ENCODE peak calls at places on chromosomes 4 and X, in four cellular contexts. V is endodermal cell, B is stomach, Z is Karpas-422. L is an unnamed sample. For H3K4me1, the result is how much of the 10 kb centered on the place peaks cover.

GRCh38 chrX:150693782-150694574 is 782 bp downstream of the MTMR1 start:
- DNase-seq in V (peak), B (peak), Z (peak), L (peak)

GRCh38 chr4:102438396-102438795 is 62.8 kb upstream of the NFKB1 start:
- DNase-seq in V (no peak), B (no peak), Z (no peak), L (no peak)

GRCh38 chr4:113700602-113701150 is 60.9 kb downstream of the CAMK2D start:
- DNase-seq in V (no peak), B (no peak), Z (no peak), L (no peak)

GRCh38 chr4:113423631-113424030 is 337.9 kb downstream of the CAMK2D start:
- DNase-seq in V (no peak), B (no peak), Z (peak), L (no peak)

GRCh38 chrX:19457662-19458061 is 57.6 kb downstream of the MAP3K15 start:
- DNase-seq in V (no peak), B (no peak), Z (no peak), L (no peak)

GRCh38 chrX:16708016-16708415 is 4.5 kb downstream of the CTPS2 start:
- DNase-seq in V (no peak), B (no peak), Z (no peak), L (no peak)

GRCh38 chr4:94897023-94897422 is 139.3 kb downstream of the BMPR1B start:
- DNase-seq in V (peak), B (no peak), Z (no peak), L (no peak)

GRCh38 chrX:3697220-3697684 is 16.2 kb downstream of the PRKX start:
- DNase-seq in V (no peak), B (no peak), Z (no peak), L (no peak)

GRCh38 chr4:3202836-3203820 is 45.8 kb upstream of the MSANTD1 start:
- DNase-seq in V (peak), B (no peak), Z (no peak), L (no peak)

GRCh38 chr4:48409203-48409602 is 67.9 kb downstream of the SLAIN2 start:
- DNase-seq in V (no peak), B (no peak), Z (no peak), L (no peak)

GRCh38 chr4:69714086-69714485 is 46.3 kb downstream of the SULT1B1 start:
- DNase-seq in V (no peak), B (no peak), Z (no peak), L (no peak)

GRCh38 chrX:65516756-65517155 is 17.8 kb downstream of the LAS1L start:
- DNase-seq in V (no peak), B (no peak), Z (no peak), L (no peak)

GRCh38 chr4:15961778-15962510 is 1.0 kb downstream of the FGFBP2 start:
- DNase-seq in V (no peak), B (no peak), Z (no peak), L (no peak)

GRCh38 chrX:45070116-45071007 is 130.3 kb downstream of the DIPK2B start:
- DNase-seq in V (no peak), B (no peak), Z (peak), L (no peak)

GRCh38 chr4:144582105-144582850 is 63.7 kb upstream of the HHIP start:
- DNase-seq in V (no peak), B (no peak), Z (no peak), L (no peak)

GRCh38 chr4:71074452-71075299 is 81.2 kb downstream of the DCK start:
- DNase-seq in V (no peak), B (peak), Z (no peak), L (no peak)

GRCh38 chrX:39577976-39578962 is 519.5 kb downstream of the BCOR start:
- DNase-seq in V (no peak), B (peak), Z (peak), L (no peak)

GRCh38 chrX:40688976-40689375 is 41.6 kb upstream of the CXorf38 start:
- DNase-seq in V (no peak), B (no peak), Z (no peak), L (no peak)
- H3K4me1 ChIP-seq in V (under half), B (under half), Z (under half), L (under half)

DNA sequence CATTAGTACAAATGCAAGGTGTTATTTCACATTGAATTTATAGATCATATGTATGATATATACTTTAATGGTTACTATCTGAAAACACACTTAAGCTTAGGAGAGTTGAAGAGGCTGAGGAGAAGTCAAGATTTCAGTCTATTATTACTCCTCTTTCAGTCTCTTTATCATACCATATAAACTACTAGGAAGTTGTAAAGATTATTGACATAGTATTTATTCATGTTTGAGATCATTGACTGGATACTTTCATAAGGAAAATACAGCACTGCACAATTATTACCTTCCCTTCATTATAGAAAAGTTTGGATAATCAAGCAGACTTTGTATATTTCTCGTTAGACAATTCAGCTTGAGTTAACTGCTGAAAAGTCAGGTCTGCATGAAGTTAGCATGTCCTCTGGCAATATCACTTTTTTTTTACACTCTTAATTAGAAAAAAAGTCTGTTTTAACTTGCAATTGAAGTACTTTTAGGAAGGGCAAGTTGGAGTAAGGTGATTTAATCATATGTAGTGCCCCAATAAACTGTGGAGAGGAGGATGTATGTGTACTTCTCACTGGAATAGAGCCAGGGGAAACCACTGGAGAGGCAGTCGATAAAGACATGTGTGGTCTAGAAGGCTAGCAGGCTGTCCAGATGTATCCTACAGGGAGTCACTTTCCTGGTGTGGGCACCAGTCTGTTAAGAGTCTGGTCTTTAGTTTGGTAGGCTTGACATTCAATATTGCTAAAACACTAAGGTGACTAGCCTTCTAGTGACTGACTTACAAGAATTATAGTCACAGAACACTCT is 9.8 kb upstream of the SGMS2 start:
- DNase-seq in V (no peak), B (no peak), Z (no peak), L (no peak)
- H3K4me1 ChIP-seq in V (under half), B (under half), Z (under half), L (under half)

GRCh38 chr4:138592801-138593200 is 350.7 kb upstream of the SLC7A11 start:
- DNase-seq in V (no peak), B (no peak), Z (no peak), L (no peak)

GRCh38 chr4:138599965-138600364 is 357.8 kb upstream of the SLC7A11 start:
- DNase-seq in V (no peak), B (no peak), Z (no peak), L (no peak)

GRCh38 chr4:138595731-138596465 is 353.7 kb upstream of the SLC7A11 start:
- DNase-seq in V (no peak), B (no peak), Z (peak), L (no peak)

GRCh38 chr4:138595171-138595570 is 353.0 kb upstream of the SLC7A11 start:
- DNase-seq in V (no peak), B (no peak), Z (peak), L (no peak)
- H3K4me1 ChIP-seq in V (under half), B (under half), Z (half or more), L (under half)

DNA sequence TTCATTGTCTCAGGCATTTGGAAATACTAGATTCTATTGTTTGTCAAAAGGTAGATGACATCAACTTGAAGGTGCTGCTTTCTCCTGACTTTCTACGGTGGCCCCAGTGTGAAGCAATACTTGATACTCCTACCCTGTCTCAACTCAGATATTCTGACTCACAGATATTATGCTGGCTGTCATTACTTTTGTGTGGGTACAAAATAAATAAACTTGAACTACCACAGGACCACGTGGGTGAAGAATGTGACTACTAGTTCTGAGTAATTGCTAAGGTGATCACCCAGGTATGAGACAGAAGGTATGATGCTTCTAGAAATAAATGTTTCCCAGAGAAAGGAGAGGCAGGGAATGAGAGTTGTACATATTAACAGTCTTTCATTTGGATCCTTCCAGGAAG is 275.3 kb upstream of the SPOCK3 start:
- DNase-seq in V (no peak), B (no peak), Z (no peak), L (no peak)
- H3K4me1 ChIP-seq in V (under half), B (under half), Z (under half), L (under half)

DNA sequence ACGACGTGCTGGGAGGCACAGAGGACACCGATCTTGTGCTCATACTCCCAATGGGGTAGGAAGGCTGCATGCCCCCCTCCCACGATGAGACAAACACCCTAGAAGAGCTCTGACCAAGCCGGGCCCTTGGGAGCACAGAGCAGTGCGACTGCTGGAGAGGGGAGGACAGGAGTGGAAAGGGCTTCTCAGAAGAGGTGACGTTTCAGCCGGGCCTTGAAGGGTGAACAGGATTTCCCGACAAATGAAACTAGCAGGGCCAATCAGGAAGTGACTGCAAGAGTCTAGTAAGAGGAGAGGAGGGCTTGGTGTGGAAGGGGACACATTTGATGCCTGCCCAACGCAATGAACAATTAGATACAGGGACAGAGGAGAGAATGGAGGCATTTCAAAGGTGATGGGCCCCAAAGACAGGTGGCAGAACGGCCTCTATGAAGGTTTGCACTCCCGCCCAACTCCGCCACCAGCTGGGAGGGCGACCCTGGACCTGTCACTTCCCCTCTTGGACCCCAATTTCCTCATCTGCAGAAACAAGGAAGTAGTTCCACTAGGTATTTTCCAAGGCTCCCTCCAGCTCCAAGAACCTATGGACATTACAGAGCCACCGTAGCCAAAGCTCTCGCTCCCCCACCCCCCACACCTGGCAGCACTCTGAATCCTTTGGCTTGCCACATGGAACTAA is 3.9 kb downstream of the HCFC1 start:
- DNase-seq in V (no peak), B (no peak), Z (no peak), L (no peak)
- H3K4me1 ChIP-seq in V (under half), B (half or more), Z (under half), L (under half)

GRCh38 chr4:55218041-55218440 is 92.6 kb upstream of the KDR start:
- DNase-seq in V (no peak), B (no peak), Z (no peak), L (no peak)
- H3K4me1 ChIP-seq in V (under half), B (under half), Z (under half), L (under half)